ENCODE peak calls at places on chromosome 4, in eight cellular contexts. D is SK-N-SH, H is MM.1S, N is neural progenitor cell, I is hepatocyte, M is PC-3, K is OCI-LY7, B is HCT116. V is an unnamed sample.

GRCh38 chr4:130393246-130394041 is 1297.5 kb downstream of the C4orf33 start:
- DNase-seq in D (no peak), K (no peak), M (no peak), N (no peak), I (no peak), H (no peak), B (no peak), V (no peak)

GRCh38 chr4:183635737-183636136 is 23.2 kb downstream of the RWDD4 start:
- DNase-seq in D (no peak), B (no peak), K (no peak), N (no peak), M (no peak), I (no peak), H (no peak), V (no peak)

GRCh38 chr4:174999407-174999806 is 81.2 kb downstream of the ADAM29 start:
- DNase-seq in K (no peak), D (no peak), B (no peak), M (peak), N (no peak), H (no peak), I (no peak), V (no peak)

GRCh38 chr4:72429397-72429889 is 139.6 kb downstream of the ADAMTS3 start:
- DNase-seq in B (no peak), N (no peak), M (no peak), H (no peak), K (no peak), D (no peak), I (no peak), V (no peak)

GRCh38 chr4:1563768-1564485 is 120.2 kb downstream of the FAM53A start:
- DNase-seq in N (no peak), D (no peak), I (no peak), H (no peak), B (no peak), M (no peak), K (no peak), V (no peak)

GRCh38 chr4:150402968-150403367 is 179.0 kb upstream of the MAB21L2 start:
- DNase-seq in B (no peak), I (peak), H (peak), D (peak), M (no peak), N (peak), K (peak), V (peak)

GRCh38 chr4:56995525-56995924 is 16.8 kb downstream of the POLR2B start:
- DNase-seq in B (no peak), M (no peak), N (no peak), K (no peak), I (peak), D (no peak), H (no peak), V (no peak)

GRCh38 chr4:150578745-150579470 is 3.0 kb upstream of the MAB21L2 start:
- DNase-seq in B (no peak), D (no peak), K (no peak), N (peak), H (no peak), M (no peak), I (peak), V (peak)

GRCh38 chr4:143700420-143701352 is at the start of gene FREM3:
- DNase-seq in N (peak), H (no peak), D (peak), I (peak), B (no peak), M (no peak), K (no peak), V (peak)

GRCh38 chr4:105710678-105711077 is 2.1 kb downstream of the GSTCD start:
- DNase-seq in I (no peak), H (no peak), B (no peak), M (peak), D (peak), K (no peak), N (no peak), V (no peak)

GRCh38 chr4:82515705-82516104 is 46.1 kb downstream of the TMEM150C start:
- DNase-seq in M (peak), K (no peak), N (no peak), H (no peak), I (no peak), D (no peak), B (no peak), V (no peak)

GRCh38 chr4:171565130-171565788 is 247.9 kb upstream of the GALNTL6 start:
- DNase-seq in B (no peak), N (no peak), K (no peak), M (no peak), H (peak), D (no peak), I (no peak), V (no peak)

GRCh38 chr4:126779446-126780166 is 853.2 kb upstream of the INTU start:
- DNase-seq in M (no peak), B (no peak), N (no peak), K (no peak), H (no peak), D (no peak), I (no peak), V (no peak)

GRCh38 chr4:184273166-184274147 is 55.8 kb upstream of the ENPP6 start:
- DNase-seq in K (no peak), I (no peak), H (no peak), D (no peak), N (no peak), B (no peak), M (no peak), V (no peak)

GRCh38 chr4:1001561-1002130 is 8.4 kb upstream of the SLC26A1 start:
- DNase-seq in M (no peak), B (no peak), K (no peak), N (no peak), I (no peak), D (no peak), H (no peak), V (peak)

GRCh38 chr4:143397335-143397734 is 60.7 kb downstream of the GAB1 start:
- DNase-seq in N (no peak), H (no peak), M (peak), K (no peak), I (no peak), D (no peak), B (no peak), V (no peak)

GRCh38 chr4:100696531-100696930 is 178.7 kb upstream of the EMCN start:
- DNase-seq in D (no peak), K (no peak), B (no peak), N (no peak), I (no peak), H (no peak), M (no peak), V (no peak)

GRCh38 chr4:91935217-91935616 is 368.5 kb upstream of the GRID2 start:
- DNase-seq in I (peak), M (no peak), K (no peak), H (no peak), D (no peak), N (peak), B (no peak), V (no peak)

GRCh38 chr4:22500831-22501714 is 14.8 kb downstream of the ADGRA3 start:
- DNase-seq in K (no peak), N (no peak), B (peak), M (peak), H (no peak), D (no peak), I (peak), V (no peak)

GRCh38 chr4:6695660-6696581 is 2.2 kb downstream of the S100P start:
- DNase-seq in B (no peak), K (no peak), I (peak), H (no peak), M (peak), N (no peak), D (peak), V (no peak)

GRCh38 chr4:173530326-173531062 is 465 bp upstream of the HAND2 start:
- DNase-seq in D (peak), M (no peak), B (no peak), N (peak), H (no peak), K (no peak), I (no peak), V (peak)

GRCh38 chr4:7524841-7525240 is 90.1 kb upstream of the PSAPL1 start:
- DNase-seq in D (no peak), M (no peak), N (no peak), I (no peak), K (no peak), B (no peak), H (no peak), V (no peak)

GRCh38 chr4:104451573-104451972 is 43.1 kb downstream of the CXXC4 start:
- DNase-seq in M (no peak), D (peak), I (peak), K (no peak), B (no peak), H (peak), N (peak), V (peak)

DNA sequence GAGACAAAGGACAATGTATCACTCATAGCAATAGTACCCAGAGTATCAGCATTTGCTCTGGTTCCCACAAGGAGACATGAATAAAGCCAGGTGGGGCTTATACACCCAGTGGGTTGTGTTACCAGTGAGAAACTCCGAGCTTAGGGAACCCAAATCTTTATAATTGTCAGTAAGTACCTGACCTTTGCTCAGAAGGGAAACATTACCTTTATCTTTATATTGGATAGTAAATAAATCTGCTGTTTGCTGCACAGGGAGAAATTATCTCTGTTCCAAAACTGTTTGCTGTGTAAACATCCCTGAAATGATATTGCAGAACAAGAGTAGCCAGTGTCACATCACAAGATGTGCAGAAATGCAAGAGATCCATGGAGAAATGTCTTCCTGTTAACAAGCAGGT is 12.1 kb upstream of the SLAIN2 start:
- DNase-seq in K (no peak), N (no peak), M (peak), H (no peak), I (peak), D (no peak), B (no peak), V (no peak)
- TF ChIP-seq CTCF in K (no peak), N (no peak), M (no peak), H (no peak), I (no peak), D (no peak), B (no peak), V (no peak)

GRCh38 chr4:112704991-112705845 is 68.3 kb downstream of the LARP7 start:
- DNase-seq in K (no peak), I (peak), H (no peak), N (peak), B (peak), M (peak), D (peak), V (peak)
- TF ChIP-seq EZH2phosphoT487 in K (no peak), I (no peak), H (no peak), N (no peak), B (no peak), M (no peak), D (no peak), V (no peak)

DNA sequence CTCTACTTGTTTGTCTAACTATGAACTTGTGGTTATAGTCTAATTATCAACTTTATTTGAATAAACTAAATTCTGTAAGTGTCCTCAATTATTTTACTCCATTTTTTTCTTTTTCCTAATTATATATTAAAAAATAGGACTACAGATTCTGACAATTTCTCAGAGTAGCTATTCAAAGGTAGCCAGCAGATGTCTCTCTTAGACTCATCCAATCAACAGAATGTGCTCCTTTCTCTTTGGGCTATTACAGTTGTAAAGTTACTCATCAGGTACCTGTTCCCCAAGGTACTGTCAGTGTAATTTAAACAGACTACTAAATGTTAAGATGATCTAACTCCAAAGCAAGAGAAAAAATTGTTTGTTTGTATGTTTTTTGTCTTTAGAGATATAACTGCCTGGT is 248.6 kb downstream of the PCDH18 start:
- DNase-seq in D (peak), N (no peak), I (peak), H (peak), K (no peak), B (no peak), M (peak), V (peak)
- TF ChIP-seq CTCF in D (peak), N (peak), I (peak), H (no peak), K (peak), B (peak), M (peak), V (peak)

GRCh38 chr4:188976644-188977115 is 837.4 kb downstream of the TRIML1 start:
- DNase-seq in K (no peak), D (no peak), M (peak), B (no peak), H (peak), I (peak), N (peak), V (peak)
- TF ChIP-seq EZH2phosphoT487 in K (no peak), D (no peak), M (no peak), B (no peak), H (no peak), I (no peak), N (no peak), V (no peak)

GRCh38 chr4:3045500-3045850 is 28.9 kb downstream of the HTT-AS start:
- DNase-seq in K (no peak), D (no peak), N (no peak), M (no peak), I (no peak), H (no peak), B (no peak), V (no peak)
- TF ChIP-seq CTCF in K (no peak), D (no peak), N (no peak), M (no peak), I (no peak), H (no peak), B (no peak), V (no peak)